ENCODE peak calls at places on chromosomes 3 and 15, in five cellular contexts. One of them, this sample, is unnamed.

GRCh38 chr3:94310736-94311135 is 247.9 kb downstream of the NSUN3 start:
- DNase-seq in AG09319: no peak
- DNase-seq in HEK293T: no peak
- DNase-seq in psoas muscle: no peak
- DNase-seq in A172: no peak
- DNase-seq in this sample: no peak

GRCh38 chr15:48774484-48774883 is 36.4 kb downstream of the CEP152 start:
- DNase-seq in HEK293T: no peak
- DNase-seq in AG09319: no peak
- DNase-seq in A172: no peak
- DNase-seq in psoas muscle: no peak
- DNase-seq in this sample: no peak

GRCh38 chr3:195251336-195252065 is 19.5 kb downstream of the XXYLT1 start:
- DNase-seq in HEK293T: no peak
- DNase-seq in AG09319: no peak
- DNase-seq in psoas muscle: no peak
- DNase-seq in A172: no peak
- DNase-seq in this sample: no peak

GRCh38 chr3:45104715-45105711 is 41.2 kb downstream of the CDCP1 start:
- DNase-seq in A172: peak
- DNase-seq in HEK293T: no peak
- DNase-seq in AG09319: no peak
- DNase-seq in psoas muscle: no peak
- DNase-seq in this sample: no peak

GRCh38 chr3:45368382-45368781 is 20.0 kb upstream of the LARS2 start:
- DNase-seq in HEK293T: no peak
- DNase-seq in AG09319: no peak
- DNase-seq in psoas muscle: no peak
- DNase-seq in A172: no peak
- DNase-seq in this sample: no peak

GRCh38 chr15:60426870-60427528 is 29.2 kb upstream of the ANXA2 start:
- DNase-seq in AG09319: no peak
- DNase-seq in psoas muscle: no peak
- DNase-seq in HEK293T: no peak
- DNase-seq in A172: peak
- DNase-seq in this sample: no peak

GRCh38 chr3:75171632-75172230 is 492.4 kb upstream of the FRG2C start:
- DNase-seq in A172: no peak
- DNase-seq in HEK293T: no peak
- DNase-seq in AG09319: no peak
- DNase-seq in psoas muscle: no peak
- DNase-seq in this sample: no peak

GRCh38 chr15:40467260-40467615 is 3.5 kb upstream of the CHST14 start:
- DNase-seq in HEK293T: no peak
- DNase-seq in AG09319: no peak
- DNase-seq in A172: no peak
- DNase-seq in psoas muscle: no peak
- DNase-seq in this sample: no peak

GRCh38 chr3:175342196-175342595 is 483.1 kb downstream of the NAALADL2 start:
- DNase-seq in A172: peak
- DNase-seq in AG09319: no peak
- DNase-seq in psoas muscle: no peak
- DNase-seq in HEK293T: no peak
- DNase-seq in this sample: no peak

GRCh38 chr15:100170280-100170654 is 171.5 kb downstream of the ADAMTS17 start:
- DNase-seq in A172: no peak
- DNase-seq in HEK293T: no peak
- DNase-seq in psoas muscle: no peak
- DNase-seq in AG09319: no peak
- DNase-seq in this sample: no peak

GRCh38 chr3:134309987-134310700 is 59.5 kb upstream of the RYK start:
- DNase-seq in psoas muscle: no peak
- DNase-seq in HEK293T: no peak
- DNase-seq in AG09319: no peak
- DNase-seq in A172: no peak
- DNase-seq in this sample: peak

GRCh38 chr15:70584838-70585706 is 178.3 kb downstream of the UACA start:
- DNase-seq in psoas muscle: no peak
- DNase-seq in HEK293T: peak
- DNase-seq in A172: no peak
- DNase-seq in AG09319: no peak
- DNase-seq in this sample: no peak

GRCh38 chr15:35567392-35567791 is 21.4 kb upstream of the DPH6 start:
- DNase-seq in psoas muscle: no peak
- DNase-seq in AG09319: no peak
- DNase-seq in HEK293T: no peak
- DNase-seq in A172: no peak
- DNase-seq in this sample: no peak

This sample was measured in sciatic nerve.